ENCODE peak calls at places on chromosomes 7 and 10, in five cellular contexts. F is NCI-H1092 treated with DMSO at 0.1 percent for 48 hours, I is WTC11, K is pons, H is kidney tubule cell. J is an unnamed sample.

GRCh38 chr7:64558781-64559180 is 4.1 kb downstream of the ZNF680 start:
- DNase-seq in F (no peak), I (no peak), K (no peak), H (no peak), J (no peak)

GRCh38 chr7:5414876-5415275 is 8.8 kb downstream of the TNRC18 start:
- DNase-seq in F (no peak), I (no peak), K (no peak), H (no peak), J (peak)

GRCh38 chr7:35329026-35329425 is 75.1 kb upstream of the TBX20 start:
- DNase-seq in F (no peak), I (no peak), K (no peak), H (no peak), J (no peak)

GRCh38 chr7:153457796-153458195 is 594.4 kb upstream of the DPP6 start:
- DNase-seq in F (peak), I (no peak), K (no peak), H (peak), J (no peak)

GRCh38 chr10:23556727-23557440 is 118.0 kb downstream of the OTUD1 start:
- DNase-seq in F (no peak), I (no peak), K (no peak), H (peak), J (no peak)

GRCh38 chr7:28112883-28113540 is 67.6 kb downstream of the JAZF1 start:
- DNase-seq in F (no peak), I (no peak), K (peak), H (no peak), J (no peak)

GRCh38 chr7:158161194-158161593 is 426.4 kb downstream of the PTPRN2 start:
- DNase-seq in F (no peak), I (no peak), K (no peak), H (no peak), J (no peak)

GRCh38 chr7:151886783-151887182 is 9.9 kb upstream of the PRKAG2 start:
- DNase-seq in F (no peak), I (no peak), K (no peak), H (no peak), J (no peak)

GRCh38 chr7:111199643-111200042 is 108.7 kb downstream of the LRRN3 start:
- DNase-seq in F (no peak), I (no peak), K (no peak), H (peak), J (no peak)

GRCh38 chr7:151518105-151518780 is 1.5 kb downstream of the RHEB start:
- DNase-seq in F (peak), I (no peak), K (peak), H (peak), J (no peak)

GRCh38 chr10:72336259-72337038 is 18.3 kb downstream of the DNAJB12 start:
- DNase-seq in F (no peak), I (no peak), K (no peak), H (no peak), J (no peak)

GRCh38 chr10:70115948-70116682 is 16.5 kb downstream of the AIFM2 start:
- DNase-seq in F (peak), I (peak), K (peak), H (peak), J (peak)

GRCh38 chr7:143512488-143513340 is 35.0 kb downstream of the TAS2R41 start:
- DNase-seq in F (no peak), I (no peak), K (no peak), H (no peak), J (no peak)

GRCh38 chr10:78518224-78518623 is 484.6 kb downstream of the RPS24 start:
- DNase-seq in F (no peak), I (no peak), K (no peak), H (no peak), J (no peak)

GRCh38 chr10:49474901-49475300 is 64.0 kb downstream of the ERCC6 start:
- DNase-seq in F (no peak), I (no peak), K (no peak), H (peak), J (no peak)

GRCh38 chr7:157866525-157866924 is 529.7 kb downstream of the DNAJB6 start:
- DNase-seq in F (no peak), I (no peak), K (no peak), H (no peak), J (no peak)

J was measured in iPS-NIHi11.